ENCODE peak calls at places on chromosomes 2 and 18, in seven cellular contexts. U, J, Y, O, K, N and S are unnamed samples.

GRCh38 chr2:85933753-85934594 is 45.2 kb upstream of the ST3GAL5 start:
- DNase-seq in Y (no peak), J (no peak), O (peak; percentile 78), N (peak; percentile 92), U (no peak), K (no peak), S (peak; percentile 87)

GRCh38 chr2:55268288-55268906 is 634 bp downstream of the MTIF2 start:
- DNase-seq in J (no peak), Y (no peak), O (no peak), N (no peak), K (no peak), U (no peak), S (peak; percentile 46)

GRCh38 chr18:46073474-46074331 is 1.6 kb upstream of the PSTPIP2 start:
- DNase-seq in Y (peak; percentile 39), J (no peak), N (peak; percentile 70), K (no peak), U (no peak), O (peak; percentile 55), S (peak; percentile 91)

GRCh38 chr18:26089247-26090129 is 925 bp downstream of the SS18 start:
- DNase-seq in K (no peak), J (no peak), U (no peak), N (peak; percentile 71), Y (no peak), O (peak; percentile 35), S (peak; percentile 84)

GRCh38 chr18:64110692-64111480 is 38.0 kb downstream of the LINC00305 start:
- DNase-seq in N (no peak), Y (no peak), U (no peak), O (no peak), J (no peak), K (no peak), S (no peak)

GRCh38 chr18:59070181-59070912 is 69.3 kb upstream of the SEC11C start:
- DNase-seq in J (peak; percentile 86), U (peak; percentile 58), Y (peak; percentile 87), N (peak; percentile 67), O (peak; percentile 86), K (no peak), S (peak; percentile 65)

GRCh38 chr2:68594674-68595492 is 48.5 kb upstream of the PROKR1 start:
- DNase-seq in N (peak; percentile 77), J (no peak), U (no peak), K (no peak), O (peak; percentile 59), Y (peak; percentile 46), S (peak; percentile 70)

GRCh38 chr2:69375494-69376353 is 11.3 kb downstream of the GFPT1 start:
- DNase-seq in O (peak; percentile 62), N (peak; percentile 68), Y (no peak), J (no peak), U (no peak), K (no peak), S (peak; percentile 55)

GRCh38 chr18:21456428-21457178 is 143.9 kb downstream of the ESCO1 start:
- DNase-seq in U (no peak), K (no peak), Y (no peak), O (no peak), N (no peak), J (no peak), S (no peak)

GRCh38 chr2:226733189-226733858 is 66.3 kb downstream of the IRS1 start:
- DNase-seq in U (no peak), N (no peak), O (peak; percentile 70), Y (no peak), J (no peak), K (no peak), S (no peak)

GRCh38 chr2:168801961-168802824 is at the start of gene NOSTRIN:
- DNase-seq in K (no peak), J (no peak), U (no peak), O (peak; percentile 92), N (peak; percentile 87), Y (peak; percentile 83), S (peak; percentile 25)

GRCh38 chr2:152602750-152603149 is 114.5 kb downstream of the PRPF40A start:
- DNase-seq in K (no peak), J (no peak), Y (no peak), O (no peak), U (no peak), N (no peak), S (no peak)

GRCh38 chr2:202141319-202141947 is 68.4 kb downstream of the KIAA2012 start:
- DNase-seq in N (no peak), J (no peak), Y (no peak), U (no peak), K (no peak), O (no peak), S (no peak)

GRCh38 chr2:98608962-98609604 is 694 bp downstream of the UNC50 start:
- DNase-seq in O (peak; percentile 7), J (no peak), U (no peak), K (no peak), N (peak; percentile 19), Y (peak; percentile 20), S (peak; percentile 59)

GRCh38 chr2:40348665-40349064 is 103.2 kb downstream of the SLC8A1 start:
- DNase-seq in N (no peak), Y (no peak), K (no peak), U (no peak), O (no peak), J (no peak), S (no peak)

GRCh38 chr18:477565-477964 is 22.9 kb downstream of the COLEC12 start:
- DNase-seq in U (no peak), J (no peak), O (peak; percentile 28), Y (no peak), N (peak; percentile 45), K (no peak), S (peak; percentile 41)

GRCh38 chr2:242085941-242086621 is 216.6 kb downstream of the RTP5 start:
- DNase-seq in O (no peak), N (peak; percentile 4), J (peak; percentile 69), U (no peak), Y (peak; percentile 64), K (no peak), S (peak; percentile 19)

GRCh38 chr18:55462652-55463051 is 125.3 kb downstream of the TCF4 start:
- DNase-seq in J (no peak), K (no peak), U (no peak), Y (no peak), N (no peak), O (no peak), S (no peak)

DNA sequence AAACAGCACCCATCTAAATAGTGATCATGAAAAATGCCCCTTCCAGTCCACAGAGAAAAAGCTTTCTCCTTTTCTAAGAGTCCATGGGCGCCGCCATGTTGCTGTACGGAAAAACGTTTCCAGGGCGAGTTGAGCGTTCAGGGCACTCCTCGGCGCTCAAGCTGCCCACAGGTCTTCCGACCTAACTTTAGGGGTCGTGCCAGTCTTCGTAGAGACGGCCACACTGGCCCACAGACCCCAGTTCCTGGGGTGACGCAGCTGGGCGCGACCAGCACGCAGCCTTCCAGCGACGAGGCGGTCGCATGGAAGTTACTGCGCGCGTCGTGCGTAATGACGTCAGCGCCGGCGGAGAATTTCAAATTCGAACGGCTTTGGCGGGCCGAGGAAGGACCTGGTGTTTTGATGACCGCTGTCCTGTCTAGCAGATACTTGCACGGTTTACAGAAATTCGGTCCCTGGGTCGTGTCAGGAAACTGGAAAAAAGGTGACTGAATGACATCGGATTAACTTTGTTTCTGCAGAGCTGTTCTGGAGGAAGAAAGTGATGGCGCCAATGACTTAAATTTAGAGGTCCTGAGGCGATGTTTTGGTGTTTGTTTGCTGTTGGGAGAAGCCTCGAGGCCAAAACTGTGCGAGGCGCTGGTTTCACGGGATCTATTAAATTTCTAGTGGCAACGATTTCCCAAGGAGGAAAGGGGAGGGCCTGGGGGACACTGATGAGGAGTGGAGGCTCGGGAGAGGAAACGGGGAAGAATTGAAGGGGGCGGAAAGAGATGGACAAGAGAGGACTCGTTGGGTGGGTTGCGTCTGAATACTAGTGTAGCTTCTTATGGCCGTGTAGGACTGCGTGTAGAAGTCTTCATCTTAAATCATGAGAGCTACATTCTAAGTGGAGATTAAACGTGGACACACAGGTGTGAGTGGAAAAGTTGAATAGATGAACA is at the start of the genes METTL4 and NDC80:
- DNase-seq in Y (peak; percentile 89), K (no peak), U (peak; percentile 50), O (peak; percentile 90), N (peak; percentile 97), J (peak; percentile 87), S (peak; percentile 99)
- TF ChIP-seq POLR2A in Y (peak; percentile 70), K (no peak), U (no peak), O (peak; percentile 46), N (peak; percentile 86), J (peak; percentile 40), S (peak; percentile 85)

GRCh38 chr2:171159326-171160118 is 1.2 kb downstream of the TLK1 start:
- DNase-seq in U (peak; percentile 13), O (peak; percentile 67), Y (peak; percentile 49), K (no peak), J (peak; percentile 76), N (peak; percentile 76), S (peak; percentile 76)

GRCh38 chr2:171161425-171162289 is 964 bp upstream of the TLK1 start:
- DNase-seq in O (no peak), J (no peak), U (no peak), Y (no peak), K (no peak), N (no peak), S (peak; percentile 73)

GRCh38 chr2:171160119-171160629 is 519 bp downstream of the TLK1 start:
- DNase-seq in O (peak; percentile 69), U (peak; percentile 26), N (no peak), J (peak; percentile 83), Y (peak; percentile 71), K (peak; percentile 89), S (peak; percentile 78)

GRCh38 chr2:171158790-171159325 is 1.8 kb downstream of the TLK1 start:
- DNase-seq in U (no peak), N (no peak), O (no peak), Y (no peak), J (no peak), K (no peak), S (no peak)

DNA sequence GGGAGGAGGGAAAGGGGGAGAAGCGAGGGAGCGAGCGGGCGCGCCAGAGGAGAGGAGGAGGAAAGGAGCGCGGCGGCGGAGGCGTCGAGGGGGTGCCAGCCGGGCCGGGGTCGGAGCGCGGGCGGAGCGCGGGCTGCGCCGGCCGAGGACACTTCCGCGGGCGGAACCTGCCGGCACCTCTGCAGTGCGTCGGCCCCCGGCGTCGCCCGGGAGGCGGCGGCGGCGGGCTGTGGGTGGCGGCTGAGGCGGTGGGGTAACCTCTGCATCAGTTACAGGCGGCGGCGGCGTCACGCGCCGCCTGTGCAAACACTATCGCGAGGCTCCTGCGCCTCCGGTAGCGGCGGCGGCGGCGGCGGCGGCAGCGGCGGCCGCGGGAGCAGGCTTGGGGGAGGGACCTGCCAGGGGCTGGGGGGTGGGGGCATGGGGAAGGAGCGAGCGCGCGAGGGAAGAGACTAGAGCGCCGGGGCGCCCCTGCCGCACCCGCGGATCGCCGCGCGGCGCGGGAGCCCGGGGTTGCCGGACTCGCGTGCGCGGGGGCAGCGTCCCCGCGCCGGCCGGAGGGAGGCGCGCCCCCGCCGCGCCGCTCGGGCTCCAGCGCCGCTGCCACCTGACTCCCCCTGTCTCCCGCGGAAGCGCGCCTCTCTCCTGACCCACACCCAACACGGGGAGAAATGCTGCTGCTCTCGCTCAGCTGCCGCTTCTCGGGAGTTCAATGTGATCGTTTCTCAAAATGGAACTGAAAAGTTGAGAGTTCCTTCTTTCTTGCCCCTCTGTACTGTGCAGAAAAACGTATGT is at the start of gene TLK1:
- DNase-seq in O (peak; percentile 74), J (peak; percentile 74), U (peak; percentile 58), N (peak; percentile 91), Y (peak; percentile 83), K (no peak), S (peak; percentile 88)
- TF ChIP-seq POLR2A in O (peak; percentile 53), J (peak; percentile 45), U (peak; percentile 69), N (peak; percentile 65), Y (peak; percentile 3), K (peak; percentile 43), S (peak; percentile 64)

GRCh38 chr2:159614534-159615186 is 1.7 kb downstream of the BAZ2B start:
- DNase-seq in K (no peak), Y (no peak), U (no peak), J (no peak), O (no peak), N (no peak), S (peak; percentile 88)
- TF ChIP-seq POLR2A in K (no peak), Y (no peak), U (no peak), J (no peak), O (no peak), N (peak; percentile 72), S (no peak)

GRCh38 chr2:74164761-74165160 is 13.9 kb downstream of the MOB1A start:
- DNase-seq in K (no peak), O (no peak), N (no peak), U (no peak), Y (no peak), J (no peak), S (no peak)
- TF ChIP-seq POLR2A in K (no peak), O (no peak), N (no peak), U (no peak), Y (no peak), J (no peak), S (no peak)